ENCODE peak calls at places on chromosomes 5 and 9, in six cellular contexts. R, I, B, P, K and V are unnamed samples. For H3K27me3 and H3K36me3, the result is how much of the 10 kb centered on the place peaks cover.

GRCh38 chr9:95175523-95175922 is 142.0 kb downstream of the FANCC start:
- DNase-seq in I (no peak), B (no peak), R (no peak), K (no peak), P (no peak), V (no peak)

GRCh38 chr9:81372628-81373191 is 316.6 kb downstream of the TLE1 start:
- DNase-seq in B (no peak), P (peak), R (no peak), K (peak), I (no peak), V (no peak)

GRCh38 chr5:11946317-11946716 is 42.1 kb upstream of the CTNND2 start:
- DNase-seq in K (no peak), P (no peak), I (no peak), R (no peak), B (no peak), V (no peak)

GRCh38 chr5:1324719-1325190 is 20.1 kb downstream of the CLPTM1L start:
- DNase-seq in R (no peak), I (no peak), K (no peak), P (no peak), B (peak), V (no peak)

GRCh38 chr5:179774442-179774841 is 19.3 kb upstream of the LTC4S start:
- DNase-seq in I (no peak), K (no peak), R (no peak), P (no peak), B (no peak), V (no peak)

GRCh38 chr5:137997726-137998213 is 35.1 kb downstream of the FAM13B start:
- DNase-seq in B (no peak), I (no peak), K (no peak), R (no peak), P (peak), V (no peak)

GRCh38 chr5:124057161-124057814 is 545.3 kb downstream of the CSNK1G3 start:
- DNase-seq in P (no peak), B (no peak), K (no peak), R (no peak), I (peak), V (peak)

GRCh38 chr9:131019387-131020239 is 10.6 kb downstream of the LAMC3 start:
- DNase-seq in P (no peak), R (no peak), K (no peak), B (no peak), I (no peak), V (no peak)

GRCh38 chr5:131156385-131156784 is 8.7 kb downstream of the HINT1 start:
- DNase-seq in B (no peak), I (no peak), P (no peak), K (no peak), R (no peak), V (no peak)

GRCh38 chr9:8382777-8383527 is 583.4 kb upstream of the DMAC1 start:
- DNase-seq in I (no peak), P (no peak), R (no peak), K (no peak), B (no peak), V (no peak)

GRCh38 chr5:57174128-57174849 is 430 bp downstream of the GPBP1 start:
- DNase-seq in I (peak), K (peak), P (no peak), B (no peak), R (no peak), V (peak)

GRCh38 chr5:157543825-157544622 is 31.6 kb downstream of the ADAM19 start:
- DNase-seq in K (no peak), P (peak), I (no peak), R (no peak), B (no peak), V (no peak)

GRCh38 chr9:38066907-38067610 is 2.0 kb downstream of the SHB start:
- DNase-seq in R (no peak), P (no peak), B (peak), I (peak), K (peak), V (peak)

GRCh38 chr5:68011801-68012200 is 203.8 kb upstream of the PIK3R1 start:
- DNase-seq in I (no peak), R (no peak), P (peak), K (no peak), B (no peak), V (no peak)

GRCh38 chr9:27429917-27430316 is 94.2 kb upstream of the IFNK start:
- DNase-seq in P (no peak), K (no peak), B (no peak), R (no peak), I (no peak), V (no peak)

GRCh38 chr9:126055386-126055785 is 271.2 kb upstream of the MVB12B start:
- DNase-seq in I (no peak), R (no peak), P (peak), B (no peak), K (no peak), V (peak)

GRCh38 chr5:131957721-131958483 is 12.4 kb upstream of the MEIKIN start:
- DNase-seq in I (no peak), R (no peak), B (no peak), K (no peak), P (no peak), V (no peak)

GRCh38 chr5:109844148-109844547 is 154.4 kb downstream of the MAN2A1 start:
- DNase-seq in R (no peak), K (no peak), I (no peak), B (no peak), P (no peak), V (no peak)

GRCh38 chr9:138015021-138015829 is 137.6 kb downstream of the CACNA1B start:
- DNase-seq in K (no peak), P (no peak), B (peak), R (no peak), I (no peak), V (no peak)

GRCh38 chr9:137621131-137621757 is 2.4 kb downstream of the EHMT1 start:
- DNase-seq in K (no peak), I (no peak), B (no peak), P (no peak), R (no peak), V (no peak)

GRCh38 chr9:125561497-125562148 is 145.4 kb downstream of the MAPKAP1 start:
- DNase-seq in I (no peak), P (no peak), R (no peak), K (no peak), B (no peak), V (no peak)

GRCh38 chr9:14075218-14075617 is 238.7 kb downstream of the NFIB start:
- DNase-seq in B (no peak), P (no peak), R (no peak), K (no peak), I (no peak), V (peak)

GRCh38 chr9:95952471-95952870 is 77.0 kb downstream of the ERCC6L2 start:
- DNase-seq in I (no peak), K (no peak), B (no peak), P (no peak), R (no peak), V (no peak)

GRCh38 chr5:64502181-64502580 is 3.6 kb upstream of the RGS7BP start:
- DNase-seq in R (no peak), B (peak), I (no peak), K (no peak), P (no peak), V (no peak)

GRCh38 chr5:98735806-98736507 is 37.5 kb upstream of the RGMB start:
- DNase-seq in B (no peak), I (no peak), K (no peak), P (peak), R (no peak), V (peak)

GRCh38 chr5:174625591-174626365 is 98.6 kb upstream of the MSX2 start:
- DNase-seq in K (no peak), I (no peak), R (no peak), P (no peak), B (peak), V (no peak)

GRCh38 chr9:34500623-34501267 is 22.0 kb downstream of the ENHO start:
- DNase-seq in P (no peak), B (peak), K (peak), I (peak), R (peak), V (peak)

GRCh38 chr5:124655943-124656459 is 90.4 kb downstream of the ZNF608 start:
- DNase-seq in B (no peak), K (no peak), I (peak), R (no peak), P (peak), V (peak)

GRCh38 chr9:14062449-14063187 is 251.3 kb downstream of the NFIB start:
- DNase-seq in I (no peak), B (no peak), R (no peak), P (peak), K (no peak), V (peak)

GRCh38 chr9:13149454-13149853 is 130.0 kb downstream of the MPDZ start:
- DNase-seq in I (peak), P (no peak), R (no peak), K (peak), B (no peak), V (no peak)

GRCh38 chr5:151694035-151694485 is 7.3 kb upstream of the SPARC start:
- DNase-seq in P (no peak), I (no peak), R (no peak), B (no peak), K (no peak), V (peak)

GRCh38 chr9:98391406-98391805 is 136.0 kb upstream of the TBC1D2 start:
- DNase-seq in R (no peak), P (no peak), B (no peak), K (no peak), I (no peak), V (no peak)

GRCh38 chr5:122680623-122681350 is 94.1 kb upstream of the SNX2 start:
- DNase-seq in K (no peak), R (no peak), P (no peak), I (no peak), B (no peak), V (no peak)

GRCh38 chr9:69252436-69252835 is 72.6 kb upstream of the ENTREP1 start:
- DNase-seq in B (no peak), K (no peak), I (no peak), R (no peak), P (no peak), V (no peak)

GRCh38 chr9:26210338-26210851 is 532.2 kb upstream of the TUSC1 start:
- DNase-seq in P (peak), I (no peak), B (no peak), K (no peak), R (no peak), V (no peak)

GRCh38 chr5:169218862-169219261 is 82.1 kb downstream of the SLIT3 start:
- DNase-seq in K (no peak), I (no peak), R (no peak), P (no peak), B (no peak), V (no peak)

GRCh38 chr9:95224371-95225015 is 93.0 kb downstream of the FANCC start:
- DNase-seq in B (no peak), K (no peak), P (no peak), R (no peak), I (no peak), V (no peak)

DNA sequence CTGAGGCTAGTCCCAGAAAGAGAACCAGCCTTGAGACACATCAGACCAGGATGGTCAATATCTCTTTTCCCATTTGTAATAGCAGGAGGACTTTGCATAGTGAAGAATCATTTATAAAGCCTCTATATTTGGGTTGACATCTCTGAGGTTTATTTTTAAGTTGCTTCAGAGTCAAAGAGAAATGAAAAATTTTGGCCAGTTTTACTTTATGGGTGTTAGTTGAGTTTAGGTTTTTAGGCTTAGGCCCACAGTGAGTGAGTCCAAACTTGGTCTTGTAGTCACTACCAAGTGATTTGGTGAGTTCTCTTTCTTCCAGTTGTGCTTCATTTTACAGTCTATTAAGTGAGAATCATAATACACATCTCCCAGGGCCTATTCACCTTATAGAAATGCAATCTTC is 5.3 kb upstream of the MEF2C start:
- DNase-seq in R (no peak), P (no peak), I (no peak), B (no peak), K (no peak), V (no peak)
- H3K4me3 ChIP-seq in R (no peak), P (no peak), I (no peak), B (no peak), K (peak), V (no peak)

GRCh38 chr9:129682381-129682780 is 16.9 kb downstream of the PRRX2 start:
- DNase-seq in K (no peak), R (no peak), B (peak), I (peak), P (no peak), V (no peak)
- H3K27me3 ChIP-seq in K (under half), R (under half), B (under half), I (under half), P (under half), V (under half)

GRCh38 chr9:21812415-21812814 is 10.0 kb downstream of the MTAP start:
- DNase-seq in B (no peak), K (no peak), R (no peak), I (no peak), P (peak), V (peak)
- H3K36me3 ChIP-seq in B (half or more), K (under half), R (under half), I (under half), P (under half), V (under half)

DNA sequence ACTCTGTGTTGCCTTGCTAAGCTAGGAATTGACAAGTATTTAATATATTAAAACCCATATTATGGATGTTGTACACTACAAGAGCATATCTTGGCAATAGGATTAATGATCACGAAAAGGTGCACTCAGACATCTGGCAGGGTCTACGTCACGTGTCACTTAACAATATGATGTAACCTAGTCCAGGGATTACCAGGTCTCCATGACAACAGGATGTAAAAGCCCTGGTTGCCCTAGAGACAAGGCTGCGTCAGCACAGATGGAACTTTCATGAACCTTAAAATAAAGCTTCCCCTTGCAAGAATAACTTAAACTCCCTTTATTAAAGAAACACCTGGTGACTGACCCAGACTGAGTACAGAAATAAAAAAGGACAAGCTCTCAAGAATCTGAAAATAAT is 717.8 kb downstream of the CDH18 start:
- DNase-seq in I (peak), B (no peak), K (no peak), P (no peak), R (peak), V (no peak)
- H3K4me3 ChIP-seq in I (no peak), B (no peak), K (no peak), P (no peak), R (no peak), V (no peak)

GRCh38 chr9:113770396-113770795 is 105.7 kb upstream of the ZNF618 start:
- DNase-seq in R (no peak), B (no peak), P (peak), K (no peak), I (no peak), V (no peak)
- H3K27me3 ChIP-seq in R (under half), B (under half), P (under half), K (under half), I (under half), V (under half)

GRCh38 chr5:32865475-32865874 is 154.4 kb downstream of the NPR3 start:
- DNase-seq in R (no peak), I (no peak), K (no peak), P (peak), B (no peak), V (no peak)
- H3K36me3 ChIP-seq in R (under half), I (under half), K (under half), P (under half), B (under half), V (under half)

GRCh38 chr5:41252036-41252435 is 38.7 kb upstream of the C6 start:
- DNase-seq in P (peak), K (no peak), R (no peak), B (no peak), I (no peak), V (no peak)
- H3K4me3 ChIP-seq in P (no peak), K (no peak), R (no peak), B (no peak), I (no peak), V (no peak)

GRCh38 chr9:112323378-112323854 is 10.0 kb downstream of the PTBP3 start:
- DNase-seq in I (no peak), B (no peak), K (no peak), R (no peak), P (no peak), V (no peak)
- H3K27me3 ChIP-seq in I (under half), B (under half), K (under half), R (under half), P (under half), V (under half)